ENCODE peak calls at places on chromosome 1, in eight cellular contexts. R is brain microvascular endothelial cell, Z is fibroblast of the aortic adventitia, F is DND-41, Y is uterus, P is GM12864, C is left ventricle myocardium inferior, O is tibial artery. X is an unnamed sample.
A peak's percentile ranks its signal among the peaks of the same experiment; 100 is the strongest.

GRCh38 chr1:175863291-175864050 is 120.1 kb upstream of the TNR start:
- DNase-seq in C (no peak), O (no peak), R (no peak), P (no peak), F (no peak), Z (no peak), Y (no peak), X (no peak)

GRCh38 chr1:40404670-40405462 is 31.3 kb downstream of the SMAP2 start:
- DNase-seq in C (no peak), Y (no peak), R (peak; percentile 31), Z (peak; percentile 85), F (peak; percentile 39), O (no peak), P (no peak), X (peak; percentile 38)

GRCh38 chr1:173330149-173330951 is 123.2 kb upstream of the TNFSF4 start:
- DNase-seq in Y (no peak), R (peak; percentile 69), F (no peak), O (no peak), Z (peak; percentile 82), P (no peak), C (no peak), X (no peak)

GRCh38 chr1:50783286-50783685 is 176.8 kb downstream of the FAF1 start:
- DNase-seq in R (no peak), F (no peak), C (no peak), P (no peak), Z (peak; percentile 46), Y (no peak), O (no peak), X (no peak)

GRCh38 chr1:81312272-81312754 is 488.4 kb upstream of the ADGRL2 start:
- DNase-seq in Z (no peak), P (no peak), F (no peak), R (no peak), Y (no peak), O (no peak), C (no peak), X (no peak)

GRCh38 chr1:230288641-230289349 is 137.3 kb downstream of the PGBD5 start:
- DNase-seq in C (no peak), O (no peak), F (no peak), Y (no peak), Z (peak; percentile 8), R (peak; percentile 8), P (no peak), X (no peak)

GRCh38 chr1:205351984-205352713 is 4.6 kb downstream of the KLHDC8A start:
- DNase-seq in O (no peak), C (no peak), P (no peak), Y (no peak), R (no peak), F (no peak), Z (peak; percentile 41), X (no peak)

GRCh38 chr1:32239790-32240139 is 7.3 kb upstream of the FAM167B start:
- DNase-seq in O (no peak), Y (no peak), Z (no peak), C (no peak), P (no peak), R (no peak), F (no peak), X (no peak)

GRCh38 chr1:49842596-49842995 is 181.2 kb downstream of the AGBL4 start:
- DNase-seq in C (no peak), O (no peak), F (no peak), Z (no peak), P (no peak), Y (no peak), R (no peak), X (no peak)

GRCh38 chr1:67184838-67185421 is 18.7 kb downstream of the IL23R start:
- DNase-seq in R (no peak), Z (no peak), Y (no peak), F (no peak), C (no peak), P (no peak), O (no peak), X (no peak)

GRCh38 chr1:230137328-230137815 is 70.3 kb downstream of the GALNT2 start:
- DNase-seq in Z (peak; percentile 52), P (no peak), F (no peak), O (no peak), C (no peak), R (no peak), Y (no peak), X (no peak)

GRCh38 chr1:165631403-165632151 is 543 bp downstream of the MGST3 start:
- DNase-seq in C (peak; percentile 42), Y (peak; percentile 41), O (peak; percentile 69), Z (peak; percentile 72), P (no peak), F (peak; percentile 29), R (peak; percentile 86), X (peak; percentile 54)

GRCh38 chr1:17274186-17275170 is 25.6 kb downstream of the PADI3 start:
- DNase-seq in R (peak; percentile 34), Z (peak; percentile 33), C (no peak), O (no peak), F (peak; percentile 26), P (peak; percentile 66), Y (no peak), X (no peak)

GRCh38 chr1:208202333-208202987 is 41.7 kb downstream of the PLXNA2 start:
- DNase-seq in C (no peak), O (no peak), Y (no peak), F (no peak), P (no peak), R (no peak), Z (no peak), X (no peak)

GRCh38 chr1:235702412-235702811 is 52.8 kb upstream of the GNG4 start:
- DNase-seq in Z (no peak), Y (no peak), R (no peak), O (no peak), P (no peak), F (no peak), C (no peak), X (no peak)

GRCh38 chr1:206905295-206906164 is 8.3 kb downstream of the IL24 start:
- DNase-seq in F (peak; percentile 66), O (no peak), Y (no peak), R (peak; percentile 88), Z (peak; percentile 92), C (no peak), P (no peak), X (no peak)

GRCh38 chr1:36408479-36408878 is 10.8 kb upstream of the LSM10 start:
- DNase-seq in Z (peak; percentile 41), C (no peak), Y (no peak), O (no peak), F (no peak), R (peak; percentile 15), P (no peak), X (no peak)

GRCh38 chr1:43930168-43930948 is 3.2 kb upstream of the ARTN start:
- DNase-seq in Y (no peak), Z (no peak), O (no peak), R (no peak), P (no peak), F (no peak), C (no peak), X (no peak)
- TF ChIP-seq CTCF in Y (no peak), Z (peak; percentile 25), O (no peak), R (peak; percentile 57), P (peak; percentile 71), F (peak; percentile 61), C (peak; percentile 53), X (peak; percentile 67)

GRCh38 chr1:2279882-2280281 is 51.8 kb downstream of the SKI start:
- DNase-seq in Z (no peak), Y (no peak), P (no peak), R (no peak), O (no peak), C (no peak), F (no peak), X (peak; percentile 32)
- H3K4me3 ChIP-seq in Z (no peak overlapping the region), Y (no peak overlapping the region), P (no peak overlapping the region), R (no peak overlapping the region), O (no peak overlapping the region), C (no peak overlapping the region), F (no peak overlapping the region), X (no peak overlapping the region)

GRCh38 chr1:156961709-156962108 is 41.3 kb downstream of the LRRC71 start:
- DNase-seq in C (no peak), O (no peak), F (peak; percentile 57), Z (no peak), R (no peak), P (no peak), Y (no peak), X (no peak)
- TF ChIP-seq CTCF in C (no peak), O (no peak), F (peak; percentile 61), Z (peak; percentile 16), R (peak; percentile 49), P (peak; percentile 57), Y (no peak), X (peak; percentile 32)

GRCh38 chr1:116379674-116380498 is 6.8 kb downstream of the ATP1A1 start:
- DNase-seq in Y (no peak), O (no peak), P (no peak), C (no peak), F (no peak), R (no peak), Z (no peak), X (no peak)

GRCh38 chr1:116377564-116378529 is 4.8 kb downstream of the ATP1A1 start:
- DNase-seq in C (peak; percentile 78), O (peak; percentile 82), F (no peak), R (peak; percentile 78), Y (peak; percentile 72), Z (peak; percentile 97), P (peak; percentile 90), X (peak; percentile 88)

GRCh38 chr1:116380499-116381316 is 7.7 kb downstream of the ATP1A1 start:
- DNase-seq in C (no peak), Y (no peak), Z (no peak), F (no peak), P (no peak), O (no peak), R (no peak), X (no peak)

GRCh38 chr1:116376734-116377096 is 3.7 kb downstream of the ATP1A1 start:
- DNase-seq in P (no peak), F (no peak), Z (peak; percentile 72), Y (no peak), R (no peak), O (no peak), C (no peak), X (no peak)

GRCh38 chr1:116379057-116379630 is 6.1 kb downstream of the ATP1A1 start:
- DNase-seq in C (no peak), Z (no peak), O (no peak), P (no peak), Y (no peak), R (no peak), F (no peak), X (no peak)
- H3K4me3 ChIP-seq in C (peak overlapping the region; percentile 8), Z (no peak overlapping the region), O (no peak overlapping the region), P (peak overlapping the region; percentile 25), Y (no peak overlapping the region), R (no peak overlapping the region), F (no peak overlapping the region), X (no peak overlapping the region)

GRCh38 chr1:202565890-202566289 is 144.4 kb downstream of the SYT2 start:
- DNase-seq in Z (no peak), P (peak; percentile 72), Y (no peak), C (no peak), O (no peak), R (no peak), F (no peak), X (no peak)
- TF ChIP-seq CTCF in Z (no peak), P (peak; percentile 15), Y (no peak), C (no peak), O (no peak), R (no peak), F (no peak), X (no peak)

GRCh38 chr1:93979718-93980319 is 70.6 kb upstream of the GCLM start:
- DNase-seq in F (no peak), P (no peak), Z (peak; percentile 95), Y (peak; percentile 43), O (peak; percentile 37), R (no peak), C (peak; percentile 26), X (peak; percentile 72)
- H3K4me3 ChIP-seq in F (no peak overlapping the region), P (no peak overlapping the region), Z (no peak overlapping the region), Y (no peak overlapping the region), O (no peak overlapping the region), R (no peak overlapping the region), C (no peak overlapping the region), X (no peak overlapping the region)

GRCh38 chr1:29322147-29322694 is 85.9 kb downstream of the PTPRU start:
- DNase-seq in Z (no peak), O (no peak), P (no peak), C (no peak), R (no peak), F (no peak), Y (no peak), X (no peak)
- TF ChIP-seq CTCF in Z (no peak), O (no peak), P (no peak), C (no peak), R (no peak), F (no peak), Y (no peak), X (no peak)

X was measured in retinal pigment epithelial cell.